ENCODE peak calls at places on chromosomes 16 and 17, in four cellular contexts. One of them, this sample, is unnamed.

GRCh38 chr16:21162661-21163151 is 4.2 kb downstream of the LDAF1 start:
- DNase-seq in spleen: no peak
- DNase-seq in stomach: peak
- DNase-seq in upper lobe of right lung: no peak
- DNase-seq in this sample: no peak

GRCh38 chr17:28865946-28866752 is 11.3 kb downstream of the ERAL1 start:
- DNase-seq in spleen: no peak
- DNase-seq in stomach: no peak
- DNase-seq in upper lobe of right lung: no peak
- DNase-seq in this sample: peak

GRCh38 chr17:39222866-39223834 is 2.6 kb downstream of the STAC2 start:
- DNase-seq in spleen: no peak
- DNase-seq in stomach: no peak
- DNase-seq in upper lobe of right lung: no peak
- DNase-seq in this sample: no peak

GRCh38 chr16:85523602-85524364 is 89.3 kb upstream of the GSE1 start:
- DNase-seq in spleen: no peak
- DNase-seq in stomach: peak
- DNase-seq in upper lobe of right lung: peak
- DNase-seq in this sample: no peak

GRCh38 chr17:79919164-79919585 is 79.9 kb upstream of the CBX4 start:
- DNase-seq in spleen: peak
- DNase-seq in stomach: peak
- DNase-seq in upper lobe of right lung: peak
- DNase-seq in this sample: no peak

GRCh38 chr17:6546069-6546718 is 10.2 kb downstream of the PITPNM3 start:
- DNase-seq in spleen: no peak
- DNase-seq in stomach: no peak
- DNase-seq in upper lobe of right lung: no peak
- DNase-seq in this sample: no peak

GRCh38 chr16:50265260-50265659 is 1.1 kb upstream of the ADCY7 start:
- DNase-seq in spleen: peak
- DNase-seq in stomach: peak
- DNase-seq in upper lobe of right lung: no peak
- DNase-seq in this sample: no peak

GRCh38 chr17:78716814-78717393 is 65.2 kb downstream of the CYTH1 start:
- DNase-seq in spleen: peak
- DNase-seq in stomach: peak
- DNase-seq in upper lobe of right lung: peak
- DNase-seq in this sample: no peak

GRCh38 chr17:73899839-73900238 is 255.6 kb upstream of the SDK2 start:
- DNase-seq in spleen: no peak
- DNase-seq in stomach: no peak
- DNase-seq in upper lobe of right lung: no peak
- DNase-seq in this sample: no peak

GRCh38 chr16:56226840-56227525 is 35.7 kb downstream of the GNAO1 start:
- DNase-seq in spleen: no peak
- DNase-seq in stomach: no peak
- DNase-seq in upper lobe of right lung: no peak
- DNase-seq in this sample: no peak

GRCh38 chr17:56810846-56811775 is 22.6 kb downstream of the C17orf67 start:
- DNase-seq in spleen: peak
- DNase-seq in stomach: no peak
- DNase-seq in upper lobe of right lung: no peak
- DNase-seq in this sample: no peak

GRCh38 chr16:69941251-69942098 is 9.7 kb upstream of the CLEC18A start:
- DNase-seq in spleen: peak
- DNase-seq in stomach: no peak
- DNase-seq in upper lobe of right lung: peak
- DNase-seq in this sample: no peak

GRCh38 chr17:39393732-39394131 is 7.7 kb downstream of the FBXL20 start:
- DNase-seq in spleen: no peak
- DNase-seq in stomach: no peak
- DNase-seq in upper lobe of right lung: no peak
- DNase-seq in this sample: no peak

GRCh38 chr17:9087921-9088320 is 66.6 kb downstream of the NTN1 start:
- DNase-seq in spleen: no peak
- DNase-seq in stomach: no peak
- DNase-seq in upper lobe of right lung: no peak
- DNase-seq in this sample: no peak

GRCh38 chr16:76338472-76338871 is 61.3 kb downstream of the CNTNAP4 start:
- DNase-seq in spleen: no peak
- DNase-seq in stomach: no peak
- DNase-seq in upper lobe of right lung: no peak
- DNase-seq in this sample: no peak

GRCh38 chr16:56246051-56246817 is 54.9 kb downstream of the GNAO1 start:
- DNase-seq in spleen: no peak
- DNase-seq in stomach: no peak
- DNase-seq in upper lobe of right lung: no peak
- DNase-seq in this sample: no peak

GRCh38 chr16:1225051-1225451 is at the start of gene TPSG1:
- DNase-seq in spleen: no peak
- DNase-seq in stomach: no peak
- DNase-seq in upper lobe of right lung: no peak
- DNase-seq in this sample: no peak

GRCh38 chr17:79955167-79955549 is 80.5 kb downstream of the TBC1D16 start:
- DNase-seq in spleen: no peak
- DNase-seq in stomach: no peak
- DNase-seq in upper lobe of right lung: peak
- DNase-seq in this sample: no peak

GRCh38 chr17:44308320-44308818 is at the start of gene RUNDC3A:
- DNase-seq in spleen: peak
- DNase-seq in stomach: peak
- DNase-seq in upper lobe of right lung: peak
- DNase-seq in this sample: peak

GRCh38 chr16:69064789-69065313 is 40.6 kb upstream of the HAS3 start:
- DNase-seq in spleen: no peak
- DNase-seq in stomach: no peak
- DNase-seq in upper lobe of right lung: no peak
- DNase-seq in this sample: no peak

DNA sequence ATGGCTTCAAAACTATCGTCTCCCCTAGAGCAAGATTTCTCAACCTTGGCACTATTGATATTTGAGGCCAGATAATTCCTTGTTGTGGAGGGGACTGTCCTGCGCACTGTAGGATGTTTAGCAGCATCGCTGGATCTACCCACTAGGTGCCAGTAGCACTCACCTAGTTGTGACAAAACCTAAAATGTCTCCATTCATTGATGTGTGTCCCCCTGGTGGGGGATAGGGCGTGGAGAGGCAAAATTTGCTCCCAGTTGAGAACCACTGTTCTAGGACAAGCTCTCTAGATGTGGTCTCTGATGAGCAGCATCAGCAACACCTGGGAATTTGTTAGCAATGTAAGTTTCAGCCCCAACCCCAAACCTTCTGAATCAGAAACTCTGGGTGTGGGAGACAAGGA is 259.0 kb downstream of the XYLT1 start:
- DNase-seq in spleen: no peak
- DNase-seq in stomach: no peak
- DNase-seq in upper lobe of right lung: no peak
- DNase-seq in this sample: no peak
- TF ChIP-seq CTCF in spleen: no peak
- TF ChIP-seq CTCF in stomach: no peak
- TF ChIP-seq CTCF in upper lobe of right lung: peak
- TF ChIP-seq CTCF in this sample: peak

GRCh38 chr17:19867094-19867653 is 562 bp downstream of the ULK2 start:
- DNase-seq in spleen: peak
- DNase-seq in stomach: peak
- DNase-seq in upper lobe of right lung: peak
- DNase-seq in this sample: peak

DNA sequence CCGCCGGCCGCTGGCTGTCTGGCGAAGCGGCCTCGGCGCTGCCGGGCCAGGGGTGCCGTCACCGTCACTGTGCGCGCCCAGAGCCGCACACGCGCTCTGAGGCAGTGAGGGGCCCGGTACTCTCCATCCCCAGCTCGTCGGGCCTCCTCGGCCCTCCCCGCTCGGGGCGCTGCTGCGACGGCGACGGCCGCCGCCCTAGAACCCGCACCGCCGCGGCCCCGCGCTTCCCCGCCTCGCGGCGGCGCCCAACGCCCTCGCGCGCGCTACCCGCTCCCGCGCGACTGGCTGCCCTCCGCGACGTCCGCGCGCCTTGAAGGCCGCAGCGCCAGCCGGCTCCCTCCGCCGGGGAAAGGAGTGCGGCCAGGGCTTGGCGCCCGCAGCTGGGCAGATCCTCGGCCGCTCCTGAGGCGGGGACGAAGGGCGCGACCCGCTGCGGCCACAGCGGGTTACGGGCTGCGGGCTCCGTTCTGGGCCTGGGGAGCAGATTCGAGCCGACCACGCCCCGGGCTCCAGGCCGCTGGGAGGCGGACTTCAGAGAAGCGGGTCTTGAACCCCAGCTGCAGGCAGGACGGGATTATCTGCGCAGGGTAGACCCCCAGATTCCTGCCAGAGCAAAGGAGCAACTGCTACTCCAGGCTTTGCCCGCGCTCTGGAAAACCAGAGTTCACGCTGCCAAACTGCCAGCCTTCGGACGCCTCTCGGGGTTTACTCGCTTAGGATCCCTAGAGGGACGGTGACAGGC is at the start of gene ULK2:
- DNase-seq in spleen: peak
- DNase-seq in stomach: peak
- DNase-seq in upper lobe of right lung: peak
- DNase-seq in this sample: peak
- TF ChIP-seq CTCF in spleen: no peak
- TF ChIP-seq CTCF in stomach: no peak
- TF ChIP-seq CTCF in upper lobe of right lung: no peak
- TF ChIP-seq CTCF in this sample: peak

DNA sequence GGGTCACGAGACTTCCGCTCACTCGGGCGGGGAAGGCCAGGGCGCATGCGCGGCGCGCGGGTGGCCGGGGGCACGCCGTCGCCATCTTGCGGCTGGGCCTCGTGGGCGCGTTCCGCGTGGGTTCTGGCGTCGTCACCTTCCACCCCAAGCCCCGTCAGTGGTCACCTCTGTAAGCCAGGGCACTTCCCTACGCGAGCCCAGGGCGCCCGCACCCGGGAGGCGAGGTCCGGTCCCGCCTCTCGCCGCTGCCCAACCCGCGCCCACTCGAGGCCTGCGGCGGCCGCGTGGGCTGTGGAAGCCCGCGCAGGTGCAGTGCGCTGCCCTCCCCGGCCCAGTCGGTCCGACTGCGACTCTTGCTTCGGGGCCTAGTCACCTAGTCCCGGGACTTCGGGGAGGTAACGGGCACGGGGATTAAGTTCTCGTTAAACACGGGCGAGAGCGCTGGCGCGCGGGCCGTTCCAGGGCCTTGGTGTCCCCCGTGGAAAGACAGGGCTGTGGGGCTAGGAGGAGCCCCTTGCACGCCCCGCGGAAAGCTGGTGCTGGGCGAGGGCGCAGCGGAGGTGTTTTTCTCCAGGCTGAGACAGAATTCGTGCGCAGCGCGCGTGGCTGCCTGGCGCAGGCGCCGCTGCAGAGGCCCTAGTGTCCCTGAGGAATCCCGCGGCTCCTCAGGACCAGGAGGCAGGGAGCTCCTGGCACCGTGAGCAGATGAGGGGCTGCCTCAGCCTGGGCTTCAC is 417 bp upstream of the ARHGDIA start:
- DNase-seq in spleen: peak
- DNase-seq in stomach: peak
- DNase-seq in upper lobe of right lung: peak
- DNase-seq in this sample: peak
- TF ChIP-seq CTCF in spleen: no peak
- TF ChIP-seq CTCF in stomach: no peak
- TF ChIP-seq CTCF in upper lobe of right lung: peak
- TF ChIP-seq CTCF in this sample: peak

GRCh38 chr17:16464001-16464640 is 27.9 kb downstream of the LRRC75A start:
- DNase-seq in spleen: no peak
- DNase-seq in stomach: no peak
- DNase-seq in upper lobe of right lung: no peak
- DNase-seq in this sample: no peak

GRCh38 chr17:16462070-16462864 is 29.7 kb downstream of the LRRC75A start:
- DNase-seq in spleen: no peak
- DNase-seq in stomach: no peak
- DNase-seq in upper lobe of right lung: no peak
- DNase-seq in this sample: no peak

GRCh38 chr17:16464641-16465312 is 27.2 kb downstream of the LRRC75A start:
- DNase-seq in spleen: no peak
- DNase-seq in stomach: no peak
- DNase-seq in upper lobe of right lung: no peak
- DNase-seq in this sample: no peak

GRCh38 chr17:16461606-16461866 is 30.5 kb downstream of the LRRC75A start:
- DNase-seq in spleen: no peak
- DNase-seq in stomach: no peak
- DNase-seq in upper lobe of right lung: no peak
- DNase-seq in this sample: no peak

GRCh38 chr17:16463341-16464000 is 28.5 kb downstream of the LRRC75A start:
- DNase-seq in spleen: peak
- DNase-seq in stomach: peak
- DNase-seq in upper lobe of right lung: no peak
- DNase-seq in this sample: no peak
- TF ChIP-seq CTCF in spleen: peak
- TF ChIP-seq CTCF in stomach: peak
- TF ChIP-seq CTCF in upper lobe of right lung: peak
- TF ChIP-seq CTCF in this sample: no peak

GRCh38 chr17:20010099-20010863 is 1.1 kb downstream of the SPECC1 start:
- DNase-seq in spleen: no peak
- DNase-seq in stomach: peak
- DNase-seq in upper lobe of right lung: no peak
- DNase-seq in this sample: no peak
- TF ChIP-seq CTCF in spleen: no peak
- TF ChIP-seq CTCF in stomach: peak
- TF ChIP-seq CTCF in upper lobe of right lung: peak
- TF ChIP-seq CTCF in this sample: peak

DNA sequence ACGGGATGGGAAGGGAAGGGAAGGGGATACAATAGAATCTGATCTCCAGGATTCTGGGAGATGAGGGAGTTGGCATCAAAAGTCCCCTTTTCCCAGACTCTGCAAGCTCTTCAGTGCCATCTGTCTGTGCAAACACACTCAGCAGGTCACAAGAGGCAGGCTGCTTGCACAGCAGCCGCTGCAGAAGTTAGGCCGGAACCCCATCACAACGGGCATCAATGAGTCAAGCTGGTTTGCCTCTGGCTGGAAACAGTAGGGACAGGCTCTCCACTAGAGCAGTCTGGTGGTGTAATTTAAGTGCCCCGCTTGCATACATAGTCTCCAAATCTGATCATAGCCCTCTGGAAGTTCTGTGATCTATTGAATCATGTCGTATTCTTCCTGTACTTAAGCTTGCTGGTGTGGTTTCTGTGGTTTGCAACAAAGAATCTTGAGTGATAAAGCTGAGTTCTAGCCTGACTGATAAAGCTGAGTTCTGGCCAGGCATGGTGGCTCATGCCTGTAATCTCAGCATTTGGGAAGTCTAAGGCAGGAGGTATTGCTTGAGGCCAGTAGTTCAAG is 33.7 kb upstream of the KDM8 start:
- DNase-seq in spleen: no peak
- DNase-seq in stomach: peak
- DNase-seq in upper lobe of right lung: no peak
- DNase-seq in this sample: no peak
- TF ChIP-seq CTCF in spleen: no peak
- TF ChIP-seq CTCF in stomach: no peak
- TF ChIP-seq CTCF in upper lobe of right lung: no peak
- TF ChIP-seq CTCF in this sample: no peak